ENCODE peak calls at places on chromosomes 16 and 17, in eight cellular contexts. H, R, S, B, Q, N, D and T are unnamed samples.

GRCh38 chr17:51120357-51120738 is 320 bp downstream of the SPAG9 start:
- DNase-seq in H (no peak), R (peak; percentile 50), S (no peak), B (no peak), Q (no peak), N (no peak), D (no peak), T (peak; percentile 59)

GRCh38 chr16:46858151-46858550 is 26.0 kb upstream of the GPT2 start:
- DNase-seq in H (no peak), R (no peak), S (no peak), B (no peak), Q (no peak), N (no peak), D (no peak), T (no peak)

GRCh38 chr16:27768651-27769270 is 218.8 kb downstream of the KATNIP start:
- DNase-seq in H (no peak), R (no peak), S (no peak), B (no peak), Q (no peak), N (no peak), D (no peak), T (no peak)

GRCh38 chr17:48021964-48022363 is 15.6 kb downstream of the COPZ2 start:
- DNase-seq in H (no peak), R (no peak), S (no peak), B (no peak), Q (peak; percentile 45), N (no peak), D (no peak), T (no peak)

GRCh38 chr17:6611231-6611630 is 29.3 kb downstream of the KIAA0753 start:
- DNase-seq in H (no peak), R (no peak), S (no peak), B (no peak), Q (no peak), N (no peak), D (no peak), T (no peak)

GRCh38 chr16:74713325-74713724 is 12.7 kb upstream of the MLKL start:
- DNase-seq in H (no peak), R (no peak), S (no peak), B (no peak), Q (no peak), N (no peak), D (no peak), T (no peak)

GRCh38 chr17:74954115-74954514 is 18.4 kb downstream of the OTOP3 start:
- DNase-seq in H (no peak), R (no peak), S (no peak), B (no peak), Q (no peak), N (no peak), D (no peak), T (no peak)

GRCh38 chr17:82350182-82351030 is 8.6 kb upstream of the TEX19 start:
- DNase-seq in H (no peak), R (peak; percentile 38), S (no peak), B (no peak), Q (no peak), N (no peak), D (no peak), T (no peak)

GRCh38 chr16:54774768-54775167 is 155.9 kb upstream of the IRX5 start:
- DNase-seq in H (no peak), R (no peak), S (no peak), B (no peak), Q (no peak), N (no peak), D (no peak), T (no peak)

GRCh38 chr16:25812215-25812614 is 120.5 kb downstream of the HS3ST4 start:
- DNase-seq in H (no peak), R (no peak), S (no peak), B (no peak), Q (no peak), N (no peak), D (no peak), T (no peak)

GRCh38 chr17:81867123-81867951 is 3.8 kb downstream of the ARHGDIA start:
- DNase-seq in H (no peak), R (peak; percentile 10), S (no peak), B (no peak), Q (peak; percentile 63), N (no peak), D (no peak), T (no peak)

GRCh38 chr16:31273187-31273586 is 13.4 kb downstream of the ITGAM start:
- DNase-seq in H (no peak), R (no peak), S (no peak), B (no peak), Q (no peak), N (no peak), D (no peak), T (no peak)

GRCh38 chr16:57252148-57252721 is 7.2 kb downstream of the ARL2BP start:
- DNase-seq in H (peak; percentile 41), R (no peak), S (no peak), B (no peak), Q (no peak), N (no peak), D (no peak), T (no peak)